ENCODE peak calls at places on chromosomes 4 and X, in ten cellular contexts. One of them, this sample, is unnamed.
A peak's percentile ranks its signal among the peaks of the same experiment; 100 is the strongest.

GRCh38 chrX:134244043-134244442 is 7.1 kb downstream of the CCDC160 start:
- DNase-seq in uterus: no peak
- DNase-seq in AG04450: no peak
- DNase-seq in cardiac muscle cell: peak; percentile 6
- DNase-seq in left ventricle myocardium inferior: no peak
- DNase-seq in sigmoid colon: no peak
- DNase-seq in ovary: no peak
- DNase-seq in upper lobe of left lung: no peak
- DNase-seq in PC-3: peak; percentile 81
- DNase-seq in SK-N-SH: no peak
- DNase-seq in this sample: peak; percentile 4

GRCh38 chr4:121860121-121860520 is 10.2 kb downstream of the BBS7 start:
- DNase-seq in cardiac muscle cell: peak; percentile 11
- DNase-seq in AG04450: no peak
- DNase-seq in uterus: no peak
- DNase-seq in SK-N-SH: no peak
- DNase-seq in PC-3: no peak
- DNase-seq in sigmoid colon: no peak
- DNase-seq in upper lobe of left lung: no peak
- DNase-seq in left ventricle myocardium inferior: no peak
- DNase-seq in ovary: no peak
- DNase-seq in this sample: no peak

GRCh38 chrX:56733459-56734046 is 4.5 kb downstream of the NBDY start:
- DNase-seq in ovary: no peak
- DNase-seq in left ventricle myocardium inferior: no peak
- DNase-seq in AG04450: peak; percentile 3
- DNase-seq in upper lobe of left lung: peak; percentile 57
- DNase-seq in PC-3: peak; percentile 78
- DNase-seq in sigmoid colon: peak; percentile 71
- DNase-seq in uterus: peak; percentile 27
- DNase-seq in cardiac muscle cell: peak; percentile 51
- DNase-seq in SK-N-SH: peak; percentile 41
- DNase-seq in this sample: peak; percentile 54

GRCh38 chrX:108437789-108438623 is at the start of gene COL4A6:
- DNase-seq in SK-N-SH: no peak
- DNase-seq in AG04450: no peak
- DNase-seq in upper lobe of left lung: peak; percentile 25
- DNase-seq in PC-3: no peak
- DNase-seq in uterus: peak; percentile 22
- DNase-seq in ovary: peak; percentile 40
- DNase-seq in sigmoid colon: no peak
- DNase-seq in cardiac muscle cell: peak; percentile 20
- DNase-seq in left ventricle myocardium inferior: no peak
- DNase-seq in this sample: peak; percentile 5

GRCh38 chr4:87530868-87531267 is 1.7 kb upstream of the SPARCL1 start:
- DNase-seq in upper lobe of left lung: peak; percentile 34
- DNase-seq in sigmoid colon: peak; percentile 95
- DNase-seq in uterus: peak; percentile 88
- DNase-seq in cardiac muscle cell: peak; percentile 95
- DNase-seq in PC-3: no peak
- DNase-seq in left ventricle myocardium inferior: peak; percentile 67
- DNase-seq in SK-N-SH: no peak
- DNase-seq in ovary: peak; percentile 87
- DNase-seq in AG04450: no peak
- DNase-seq in this sample: no peak

GRCh38 chr4:7328913-7329638 is 105.7 kb downstream of the PSAPL1 start:
- DNase-seq in upper lobe of left lung: peak; percentile 71
- DNase-seq in sigmoid colon: no peak
- DNase-seq in AG04450: peak; percentile 8
- DNase-seq in uterus: no peak
- DNase-seq in left ventricle myocardium inferior: peak; percentile 58
- DNase-seq in PC-3: peak; percentile 85
- DNase-seq in ovary: peak; percentile 47
- DNase-seq in SK-N-SH: no peak
- DNase-seq in cardiac muscle cell: peak; percentile 67
- DNase-seq in this sample: peak; percentile 77

GRCh38 chr4:184329235-184330007 is 111.7 kb upstream of the ENPP6 start:
- DNase-seq in SK-N-SH: no peak
- DNase-seq in left ventricle myocardium inferior: no peak
- DNase-seq in uterus: no peak
- DNase-seq in PC-3: peak; percentile 28
- DNase-seq in cardiac muscle cell: peak; percentile 64
- DNase-seq in sigmoid colon: no peak
- DNase-seq in upper lobe of left lung: no peak
- DNase-seq in ovary: no peak
- DNase-seq in AG04450: no peak
- DNase-seq in this sample: no peak

GRCh38 chr4:86670739-86671138 is 76.6 kb downstream of the PTPN13 start:
- DNase-seq in uterus: no peak
- DNase-seq in SK-N-SH: no peak
- DNase-seq in upper lobe of left lung: no peak
- DNase-seq in ovary: no peak
- DNase-seq in cardiac muscle cell: peak; percentile 77
- DNase-seq in AG04450: peak; percentile 6
- DNase-seq in sigmoid colon: no peak
- DNase-seq in left ventricle myocardium inferior: no peak
- DNase-seq in PC-3: peak; percentile 91
- DNase-seq in this sample: peak; percentile 39

GRCh38 chrX:8783100-8784098 is 17.8 kb downstream of the FAM9A start:
- DNase-seq in uterus: no peak
- DNase-seq in PC-3: peak; percentile 23
- DNase-seq in SK-N-SH: peak; percentile 41
- DNase-seq in left ventricle myocardium inferior: no peak
- DNase-seq in sigmoid colon: no peak
- DNase-seq in ovary: no peak
- DNase-seq in upper lobe of left lung: peak; percentile 30
- DNase-seq in AG04450: no peak
- DNase-seq in cardiac muscle cell: peak; percentile 43
- DNase-seq in this sample: no peak

GRCh38 chrX:63746278-63746677 is 38.7 kb downstream of the ARHGEF9 start:
- DNase-seq in cardiac muscle cell: no peak
- DNase-seq in ovary: no peak
- DNase-seq in uterus: no peak
- DNase-seq in SK-N-SH: no peak
- DNase-seq in sigmoid colon: no peak
- DNase-seq in PC-3: no peak
- DNase-seq in upper lobe of left lung: no peak
- DNase-seq in AG04450: no peak
- DNase-seq in left ventricle myocardium inferior: no peak
- DNase-seq in this sample: peak; percentile 23

DNA sequence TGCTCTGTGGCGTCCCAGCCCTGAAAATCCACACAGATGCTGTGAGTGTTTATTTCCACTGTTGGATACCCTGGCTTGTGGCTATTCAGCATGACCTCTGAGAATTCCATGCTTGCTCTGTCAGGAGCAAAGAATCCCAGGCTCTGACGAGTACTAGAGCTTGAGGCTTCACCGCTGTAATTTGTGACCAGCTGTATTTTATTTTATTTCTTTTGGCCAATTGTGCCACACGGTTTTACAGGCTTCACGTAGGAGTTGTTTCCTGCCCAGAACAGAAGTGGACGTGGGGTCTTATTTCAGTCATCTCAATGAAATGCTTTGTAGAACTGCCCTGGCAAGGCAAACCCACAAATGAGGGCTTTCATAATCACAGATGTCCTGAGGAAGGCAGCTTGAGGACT is 69.4 kb upstream of the CLDN34 start:
- DNase-seq in PC-3: no peak
- DNase-seq in ovary: no peak
- DNase-seq in cardiac muscle cell: peak; percentile 80
- DNase-seq in left ventricle myocardium inferior: no peak
- DNase-seq in uterus: no peak
- DNase-seq in AG04450: peak; percentile 88
- DNase-seq in sigmoid colon: no peak
- DNase-seq in upper lobe of left lung: no peak
- DNase-seq in SK-N-SH: no peak
- DNase-seq in this sample: peak; percentile 89
- H3K4me3 ChIP-seq in PC-3: no peak overlapping the region
- H3K4me3 ChIP-seq in ovary: no peak overlapping the region
- H3K4me3 ChIP-seq in cardiac muscle cell: no peak overlapping the region
- H3K4me3 ChIP-seq in left ventricle myocardium inferior: no peak overlapping the region
- H3K4me3 ChIP-seq in uterus: no peak overlapping the region
- H3K4me3 ChIP-seq in AG04450: no peak overlapping the region
- H3K4me3 ChIP-seq in sigmoid colon: no peak overlapping the region
- H3K4me3 ChIP-seq in upper lobe of left lung: no peak overlapping the region
- H3K4me3 ChIP-seq in SK-N-SH: no peak overlapping the region
- H3K4me3 ChIP-seq in this sample: peak overlapping the region; percentile 53

GRCh38 chr4:40838742-40839141 is 89.0 kb downstream of the NSUN7 start:
- DNase-seq in sigmoid colon: no peak
- DNase-seq in ovary: no peak
- DNase-seq in PC-3: peak; percentile 2
- DNase-seq in SK-N-SH: no peak
- DNase-seq in left ventricle myocardium inferior: no peak
- DNase-seq in AG04450: no peak
- DNase-seq in cardiac muscle cell: no peak
- DNase-seq in uterus: no peak
- DNase-seq in upper lobe of left lung: no peak
- DNase-seq in this sample: no peak

GRCh38 chr4:40842318-40842717 is 92.6 kb downstream of the NSUN7 start:
- DNase-seq in cardiac muscle cell: no peak
- DNase-seq in uterus: no peak
- DNase-seq in left ventricle myocardium inferior: no peak
- DNase-seq in upper lobe of left lung: no peak
- DNase-seq in ovary: peak; percentile 59
- DNase-seq in AG04450: no peak
- DNase-seq in PC-3: no peak
- DNase-seq in sigmoid colon: peak; percentile 71
- DNase-seq in SK-N-SH: no peak
- DNase-seq in this sample: no peak

GRCh38 chr4:40842725-40843401 is 93.1 kb downstream of the NSUN7 start:
- DNase-seq in SK-N-SH: no peak
- DNase-seq in left ventricle myocardium inferior: no peak
- DNase-seq in AG04450: no peak
- DNase-seq in upper lobe of left lung: no peak
- DNase-seq in ovary: no peak
- DNase-seq in uterus: no peak
- DNase-seq in cardiac muscle cell: no peak
- DNase-seq in PC-3: no peak
- DNase-seq in sigmoid colon: peak; percentile 13
- DNase-seq in this sample: no peak

GRCh38 chr4:40840255-40840984 is 90.7 kb downstream of the NSUN7 start:
- DNase-seq in cardiac muscle cell: no peak
- DNase-seq in left ventricle myocardium inferior: no peak
- DNase-seq in SK-N-SH: no peak
- DNase-seq in PC-3: no peak
- DNase-seq in sigmoid colon: no peak
- DNase-seq in upper lobe of left lung: no peak
- DNase-seq in ovary: no peak
- DNase-seq in uterus: no peak
- DNase-seq in AG04450: no peak
- DNase-seq in this sample: no peak

GRCh38 chr4:40840985-40841571 is 91.3 kb downstream of the NSUN7 start:
- DNase-seq in cardiac muscle cell: peak; percentile 76
- DNase-seq in SK-N-SH: peak; percentile 72
- DNase-seq in uterus: peak; percentile 37
- DNase-seq in PC-3: peak; percentile 85
- DNase-seq in upper lobe of left lung: peak; percentile 84
- DNase-seq in sigmoid colon: peak; percentile 66
- DNase-seq in AG04450: peak; percentile 68
- DNase-seq in left ventricle myocardium inferior: peak; percentile 64
- DNase-seq in ovary: peak; percentile 67
- DNase-seq in this sample: peak; percentile 98
- TF ChIP-seq CTCF in cardiac muscle cell: peak; percentile 77
- TF ChIP-seq CTCF in SK-N-SH: peak; percentile 92
- TF ChIP-seq CTCF in uterus: no peak
- TF ChIP-seq CTCF in PC-3: peak; percentile 79
- TF ChIP-seq CTCF in upper lobe of left lung: peak; percentile 57
- TF ChIP-seq CTCF in sigmoid colon: no peak
- TF ChIP-seq CTCF in AG04450: peak; percentile 79
- TF ChIP-seq CTCF in left ventricle myocardium inferior: peak; percentile 73
- TF ChIP-seq CTCF in ovary: peak; percentile 24
- TF ChIP-seq CTCF in this sample: peak; percentile 93

GRCh38 chr4:133059117-133059516 is 90.0 kb upstream of the PCDH10 start:
- DNase-seq in cardiac muscle cell: no peak
- DNase-seq in AG04450: no peak
- DNase-seq in sigmoid colon: no peak
- DNase-seq in SK-N-SH: no peak
- DNase-seq in upper lobe of left lung: no peak
- DNase-seq in PC-3: no peak
- DNase-seq in left ventricle myocardium inferior: no peak
- DNase-seq in uterus: no peak
- DNase-seq in ovary: no peak
- DNase-seq in this sample: no peak
- H3K27me3 ChIP-seq in cardiac muscle cell: no peaks in the 10 kb centered on the region
- H3K27me3 ChIP-seq in AG04450: no peaks in the 10 kb centered on the region
- H3K27me3 ChIP-seq in sigmoid colon: no peaks in the 10 kb centered on the region
- H3K27me3 ChIP-seq in SK-N-SH: no peaks in the 10 kb centered on the region
- H3K27me3 ChIP-seq in upper lobe of left lung: no peaks in the 10 kb centered on the region
- H3K27me3 ChIP-seq in PC-3: no peaks in the 10 kb centered on the region
- H3K27me3 ChIP-seq in left ventricle myocardium inferior: no peaks in the 10 kb centered on the region
- H3K27me3 ChIP-seq in uterus: no peaks in the 10 kb centered on the region
- H3K27me3 ChIP-seq in ovary: no peaks in the 10 kb centered on the region
- H3K27me3 ChIP-seq in this sample: no peaks in the 10 kb centered on the region

GRCh38 chr4:39181520-39181904 is 817 bp upstream of the WDR19 start:
- DNase-seq in SK-N-SH: no peak
- DNase-seq in ovary: no peak
- DNase-seq in sigmoid colon: no peak
- DNase-seq in cardiac muscle cell: no peak
- DNase-seq in AG04450: no peak
- DNase-seq in upper lobe of left lung: no peak
- DNase-seq in uterus: no peak
- DNase-seq in PC-3: no peak
- DNase-seq in left ventricle myocardium inferior: no peak
- DNase-seq in this sample: no peak
- H3K4me3 ChIP-seq in SK-N-SH: peak overlapping the region; percentile 61
- H3K4me3 ChIP-seq in ovary: peak overlapping the region; percentile 26
- H3K4me3 ChIP-seq in sigmoid colon: peak overlapping the region; percentile 76
- H3K4me3 ChIP-seq in cardiac muscle cell: peak overlapping the region; percentile 22
- H3K4me3 ChIP-seq in AG04450: peak overlapping the region; percentile 0
- H3K4me3 ChIP-seq in upper lobe of left lung: peak overlapping the region; percentile 87
- H3K4me3 ChIP-seq in uterus: peak overlapping the region; percentile 21
- H3K4me3 ChIP-seq in PC-3: peak overlapping the region; percentile 69
- H3K4me3 ChIP-seq in left ventricle myocardium inferior: peak overlapping the region; percentile 90
- H3K4me3 ChIP-seq in this sample: peak overlapping the region; percentile 48

GRCh38 chrX:49186125-49187027 is at the start of gene PRICKLE3:
- DNase-seq in left ventricle myocardium inferior: peak; percentile 85
- DNase-seq in uterus: peak; percentile 81
- DNase-seq in ovary: peak; percentile 87
- DNase-seq in cardiac muscle cell: peak; percentile 60
- DNase-seq in AG04450: no peak
- DNase-seq in upper lobe of left lung: peak; percentile 91
- DNase-seq in sigmoid colon: peak; percentile 92
- DNase-seq in SK-N-SH: no peak
- DNase-seq in PC-3: peak; percentile 79
- DNase-seq in this sample: peak; percentile 22
- TF ChIP-seq CTCF in left ventricle myocardium inferior: peak; percentile 37
- TF ChIP-seq CTCF in uterus: peak; percentile 39
- TF ChIP-seq CTCF in ovary: peak; percentile 28
- TF ChIP-seq CTCF in cardiac muscle cell: peak; percentile 42
- TF ChIP-seq CTCF in AG04450: peak; percentile 30
- TF ChIP-seq CTCF in upper lobe of left lung: peak; percentile 53
- TF ChIP-seq CTCF in sigmoid colon: no peak
- TF ChIP-seq CTCF in SK-N-SH: no peak
- TF ChIP-seq CTCF in PC-3: peak; percentile 62
- TF ChIP-seq CTCF in this sample: peak; percentile 27

DNA sequence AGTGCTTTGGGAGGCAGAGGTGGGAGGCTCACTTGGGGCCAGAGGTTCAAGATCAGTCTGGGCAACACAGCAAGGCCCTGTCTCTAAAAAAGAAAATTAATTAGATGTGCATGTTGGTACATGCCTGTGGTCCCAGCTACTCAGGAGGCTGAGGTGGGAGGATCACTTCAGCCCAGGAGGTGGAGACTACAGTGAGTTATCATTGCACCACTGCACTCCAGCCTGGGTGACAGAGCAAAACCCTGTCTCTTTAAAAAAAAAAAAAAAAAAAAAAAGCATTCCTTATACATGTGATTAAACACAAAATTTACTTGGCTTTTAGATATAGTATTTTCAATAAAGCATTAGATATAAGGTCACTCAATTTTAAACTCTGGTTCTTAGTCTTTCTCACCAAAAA is 34.9 kb downstream of the SMARCA1 start:
- DNase-seq in sigmoid colon: no peak
- DNase-seq in ovary: no peak
- DNase-seq in AG04450: no peak
- DNase-seq in cardiac muscle cell: no peak
- DNase-seq in upper lobe of left lung: no peak
- DNase-seq in uterus: no peak
- DNase-seq in left ventricle myocardium inferior: no peak
- DNase-seq in PC-3: no peak
- DNase-seq in SK-N-SH: no peak
- DNase-seq in this sample: no peak
- H3K27me3 ChIP-seq in sigmoid colon: no peaks in the 10 kb centered on the region
- H3K27me3 ChIP-seq in ovary: no peaks in the 10 kb centered on the region
- H3K27me3 ChIP-seq in AG04450: no peaks in the 10 kb centered on the region
- H3K27me3 ChIP-seq in cardiac muscle cell: no peaks in the 10 kb centered on the region
- H3K27me3 ChIP-seq in upper lobe of left lung: no peaks in the 10 kb centered on the region
- H3K27me3 ChIP-seq in uterus: peaks cover 6% of the 10 kb centered on the region
- H3K27me3 ChIP-seq in left ventricle myocardium inferior: no peaks in the 10 kb centered on the region
- H3K27me3 ChIP-seq in PC-3: no peaks in the 10 kb centered on the region
- H3K27me3 ChIP-seq in SK-N-SH: peaks cover 4% of the 10 kb centered on the region
- H3K27me3 ChIP-seq in this sample: no peaks in the 10 kb centered on the region

This sample was measured in brain microvascular endothelial cell.